ENCODE peak calls at places on chromosomes 16 and 17, in ten cellular contexts. S is A549, F is sigmoid colon, A is gastrocnemius medialis, V is tibial nerve, Y is Peyer's patch, R is heart left ventricle, N is IMR-90, L is stomach, O is K562. X is an unnamed sample.

GRCh38 chr17:50675627-50676026 is 32.1 kb downstream of the ANKRD40 start:
- DNase-seq in S (no peak), F (peak; percentile 60), A (no peak), V (no peak), Y (peak; percentile 82), R (no peak), N (no peak), L (peak; percentile 65), O (no peak), X (peak; percentile 46)

GRCh38 chr17:78117027-78117981 is 11.3 kb downstream of the TMC6 start:
- DNase-seq in S (no peak), F (no peak), A (no peak), V (no peak), Y (peak; percentile 65), R (no peak), N (no peak), L (peak; percentile 60), O (no peak), X (no peak)

GRCh38 chr16:66988197-66988788 is at the start of gene CES4A:
- DNase-seq in S (no peak), F (peak; percentile 75), A (peak; percentile 74), V (peak; percentile 25), Y (peak; percentile 58), R (no peak), N (peak; percentile 73), L (no peak), O (no peak), X (no peak)

GRCh38 chr17:47204722-47205418 is 4.3 kb upstream of the MYL4 start:
- DNase-seq in S (no peak), F (no peak), A (no peak), V (no peak), Y (no peak), R (peak; percentile 49), N (peak; percentile 47), L (no peak), O (no peak), X (no peak)

GRCh38 chr16:87065781-87066694 is 251.2 kb downstream of the C16orf95 start:
- DNase-seq in S (no peak), F (peak; percentile 53), A (no peak), V (no peak), Y (no peak), R (no peak), N (no peak), L (no peak), O (no peak), X (no peak)

GRCh38 chr16:15542734-15543347 is 100.1 kb downstream of the MARF1 start:
- DNase-seq in S (no peak), F (no peak), A (no peak), V (no peak), Y (no peak), R (no peak), N (no peak), L (no peak), O (no peak), X (no peak)

GRCh38 chr17:74442670-74443515 is 11.0 kb downstream of the GPRC5C start:
- DNase-seq in S (no peak), F (peak; percentile 93), A (peak; percentile 79), V (peak; percentile 87), Y (peak; percentile 91), R (peak; percentile 90), N (no peak), L (peak; percentile 95), O (peak; percentile 34), X (peak; percentile 88)

GRCh38 chr17:67912088-67912487 is 84.2 kb downstream of the C17orf58 start:
- DNase-seq in S (no peak), F (no peak), A (no peak), V (no peak), Y (no peak), R (no peak), N (no peak), L (no peak), O (no peak), X (no peak)

GRCh38 chr17:7438050-7438614 is 1.2 kb upstream of the FGF11 start:
- DNase-seq in S (no peak), F (no peak), A (peak; percentile 54), V (no peak), Y (peak; percentile 73), R (peak; percentile 81), N (no peak), L (peak; percentile 53), O (peak; percentile 55), X (peak; percentile 73)

GRCh38 chr17:7438656-7439460 is 454 bp upstream of the FGF11 start:
- DNase-seq in S (no peak), F (no peak), A (no peak), V (no peak), Y (no peak), R (no peak), N (no peak), L (no peak), O (no peak), X (no peak)

GRCh38 chr17:7435676-7436555 is 681 bp downstream of the TMEM102 start:
- DNase-seq in S (peak; percentile 59), F (no peak), A (no peak), V (no peak), Y (peak; percentile 81), R (peak; percentile 27), N (no peak), L (peak; percentile 53), O (peak; percentile 47), X (peak; percentile 63)

GRCh38 chr17:7437369-7437863 is 1.9 kb upstream of the FGF11 start:
- DNase-seq in S (no peak), F (no peak), A (no peak), V (no peak), Y (no peak), R (no peak), N (no peak), L (no peak), O (no peak), X (no peak)

DNA sequence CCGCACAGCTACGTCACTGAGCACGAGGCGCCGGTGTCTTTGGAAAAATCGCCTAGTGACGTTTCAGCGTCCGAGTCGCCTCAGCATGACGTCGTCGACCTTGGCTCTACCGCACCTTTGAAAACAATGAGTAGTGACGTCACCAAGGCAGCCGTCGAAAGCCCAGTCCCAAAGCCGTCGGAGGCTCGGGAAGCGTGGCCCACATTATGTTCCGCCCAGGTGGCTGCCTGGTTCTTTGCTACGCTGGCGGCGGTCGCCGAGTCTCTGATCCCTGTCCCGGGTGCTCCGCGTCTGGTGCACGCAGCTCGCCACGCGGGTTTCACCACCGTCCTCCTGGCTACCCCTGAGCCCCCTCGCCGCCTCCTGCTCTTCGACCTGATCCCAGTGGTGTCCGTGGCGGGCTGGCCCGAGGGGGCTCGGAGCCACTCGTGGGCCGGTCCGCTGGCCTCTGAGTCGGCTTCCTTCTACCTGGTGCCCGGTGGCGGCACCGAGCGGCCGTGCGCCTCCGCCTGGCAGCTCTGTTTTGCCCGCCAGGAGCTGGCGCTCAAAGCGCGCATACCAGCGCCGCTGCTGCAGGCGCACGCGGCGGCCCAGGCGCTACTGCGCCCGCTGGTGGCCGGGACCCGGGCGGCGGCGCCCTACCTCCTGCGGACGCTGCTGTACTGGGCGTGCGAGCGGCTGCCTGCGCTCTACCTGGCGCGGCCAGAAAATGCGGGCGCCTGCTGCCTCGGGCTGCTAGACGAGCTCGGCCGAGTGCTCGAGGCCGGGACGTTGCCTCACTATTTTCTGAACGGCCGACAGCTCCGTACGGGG is 1.5 kb downstream of the TMEM102 start:
- DNase-seq in S (peak; percentile 87), F (peak; percentile 87), A (peak; percentile 66), V (peak; percentile 38), Y (peak; percentile 89), R (peak; percentile 80), N (peak; percentile 75), L (peak; percentile 90), O (no peak), X (peak; percentile 82)
- H3K4me1 ChIP-seq in S (peaks cover 31% of the 10 kb centered on the region), F (no peaks in the 10 kb centered on the region), A (peaks cover 57% of the 10 kb centered on the region), V (peaks cover 63% of the 10 kb centered on the region), Y (peaks cover 23% of the 10 kb centered on the region), R (peaks cover 55% of the 10 kb centered on the region), N (peaks cover 8% of the 10 kb centered on the region), L (peaks cover 34% of the 10 kb centered on the region), O (peaks cover 60% of the 10 kb centered on the region), X (peaks cover 8% of the 10 kb centered on the region)

DNA sequence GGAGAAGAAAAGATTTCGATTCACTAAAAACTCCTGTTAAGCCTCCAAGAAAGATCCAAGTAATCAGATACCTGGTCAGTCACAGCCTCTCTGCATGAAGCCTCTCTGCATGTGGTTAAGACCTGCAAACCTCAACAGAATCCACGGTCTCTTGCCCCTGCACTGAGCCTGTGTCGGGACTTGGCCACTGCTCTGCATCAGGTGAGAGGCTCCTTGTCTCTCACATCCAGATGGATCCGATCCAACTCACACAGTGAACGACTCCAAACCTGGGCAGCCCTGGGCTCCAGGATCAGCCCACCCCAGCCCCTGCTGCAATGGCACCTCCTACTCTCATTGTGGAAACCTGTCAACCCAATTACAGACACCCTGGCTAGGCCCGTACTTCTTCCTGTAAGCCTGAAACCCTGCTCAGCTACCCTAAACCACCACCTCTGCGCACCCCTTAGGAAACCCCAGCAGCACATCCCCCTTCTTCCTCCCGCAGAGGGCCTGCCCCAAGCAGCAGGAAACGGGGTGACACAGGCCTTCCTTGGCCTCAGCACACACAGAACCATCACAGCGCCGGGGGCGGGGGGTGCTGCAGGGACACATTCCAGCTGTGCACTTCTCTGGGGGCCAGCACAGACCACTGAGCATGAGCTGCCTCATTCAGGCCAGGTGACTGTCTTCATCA is 129.5 kb downstream of the ANKRD11 start:
- DNase-seq in S (no peak), F (no peak), A (no peak), V (no peak), Y (peak; percentile 90), R (no peak), N (no peak), L (peak; percentile 40), O (no peak), X (no peak)
- TF ChIP-seq POLR2A in S (no peak), F (no peak), A (no peak), V (no peak), Y (no peak), R (no peak), N (no peak), L (no peak), O (no peak), X (no peak)

DNA sequence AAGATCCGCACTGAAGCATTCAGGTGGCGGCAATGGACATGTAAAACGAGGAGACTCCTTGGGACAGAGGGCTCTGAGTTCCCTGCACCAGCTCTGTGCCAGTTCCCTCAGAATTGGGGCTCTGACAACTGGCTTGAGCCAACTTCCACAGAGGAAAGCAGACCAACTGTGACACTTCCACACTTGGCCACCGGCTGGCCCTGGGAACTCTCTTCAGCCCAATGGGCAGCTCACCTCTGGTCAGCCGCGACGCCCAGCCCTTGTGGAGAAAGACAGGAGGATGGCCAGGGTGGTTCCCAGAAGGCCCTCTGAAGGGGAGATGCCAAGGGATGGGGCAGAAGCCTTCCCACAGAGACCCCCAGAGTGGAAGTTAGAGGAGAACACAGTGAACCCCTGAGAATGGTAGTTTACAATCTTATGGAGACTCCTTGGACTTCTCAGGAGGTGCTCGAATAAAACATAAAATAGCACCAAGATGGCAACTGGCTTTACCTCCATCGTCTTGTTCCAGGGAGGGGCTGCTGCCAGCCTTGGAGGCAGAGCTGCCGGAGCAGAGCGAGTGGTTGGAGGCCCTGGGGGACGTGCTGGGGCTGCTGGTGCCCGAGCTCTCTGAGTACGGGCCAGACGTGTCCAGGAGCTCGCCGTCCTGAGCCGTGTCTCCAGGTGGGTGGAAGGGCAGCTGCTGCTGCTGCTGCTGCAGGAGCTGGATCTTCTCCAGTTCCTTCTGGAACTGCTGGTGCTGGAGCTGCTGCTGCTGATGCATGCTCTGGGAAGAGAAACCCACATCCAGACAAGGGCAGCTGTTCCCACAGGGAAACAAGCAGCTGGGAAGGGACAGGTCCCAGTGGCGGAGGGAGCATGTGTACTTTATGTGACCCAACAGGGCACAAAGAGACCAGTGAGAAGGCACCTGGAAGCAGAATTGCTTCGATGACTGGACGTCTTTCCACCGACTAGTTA is 35.0 kb upstream of the ICAM2 start:
- DNase-seq in S (no peak), F (peak; percentile 50), A (no peak), V (no peak), Y (no peak), R (no peak), N (no peak), L (no peak), O (no peak), X (no peak)
- H3K4me1 ChIP-seq in S (peaks cover 29% of the 10 kb centered on the region), F (no peaks in the 10 kb centered on the region), A (no peaks in the 10 kb centered on the region), V (no peaks in the 10 kb centered on the region), Y (peaks cover 4% of the 10 kb centered on the region), R (peaks cover 15% of the 10 kb centered on the region), N (no peaks in the 10 kb centered on the region), L (no peaks in the 10 kb centered on the region), O (no peaks in the 10 kb centered on the region), X (peaks cover 5% of the 10 kb centered on the region)

GRCh38 chr16:58506241-58507194 is 6.6 kb downstream of the NDRG4 start:
- DNase-seq in S (no peak), F (peak; percentile 54), A (no peak), V (no peak), Y (peak; percentile 41), R (no peak), N (no peak), L (peak; percentile 24), O (no peak), X (peak; percentile 42)

GRCh38 chr16:58501242-58502131 is 1.5 kb downstream of the NDRG4 start:
- DNase-seq in S (no peak), F (peak; percentile 64), A (no peak), V (no peak), Y (peak; percentile 61), R (no peak), N (no peak), L (peak; percentile 51), O (peak; percentile 90), X (no peak)

GRCh38 chr16:58503166-58503862 is 3.4 kb downstream of the NDRG4 start:
- DNase-seq in S (no peak), F (peak; percentile 50), A (no peak), V (no peak), Y (peak; percentile 28), R (no peak), N (no peak), L (no peak), O (no peak), X (no peak)

GRCh38 chr16:58502217-58502921 is 2.4 kb downstream of the NDRG4 start:
- DNase-seq in S (no peak), F (no peak), A (no peak), V (no peak), Y (peak; percentile 26), R (no peak), N (no peak), L (no peak), O (no peak), X (peak; percentile 40)

GRCh38 chr16:58503863-58504688 is 4.1 kb downstream of the NDRG4 start:
- DNase-seq in S (no peak), F (peak; percentile 54), A (no peak), V (no peak), Y (peak; percentile 40), R (no peak), N (no peak), L (no peak), O (no peak), X (peak; percentile 37)
- TF ChIP-seq POLR2A in S (no peak), F (no peak), A (no peak), V (no peak), Y (no peak), R (no peak), N (no peak), L (no peak), O (no peak), X (no peak)

X was measured in breast epithelium.